ENCODE peak calls at places on chromosomes 4 and X, in ten cellular contexts. Y is CD14-positive monocyte, X is gastrocnemius medialis, T is body of pancreas, L is brain microvascular endothelial cell, W is tibial artery, Z is HFFc6, H is fibroblast of lung, I is GM13976, G is type B pancreatic cell. K is an unnamed sample.

GRCh38 chr4:165288639-165289428 is 38.6 kb upstream of the MSMO1 start:
- DNase-seq in Y (no peak), X (no peak), T (peak; percentile 14), L (peak; percentile 56), W (no peak), Z (peak; percentile 52), H (peak; percentile 85), I (no peak), G (no peak), K (no peak)

GRCh38 chr4:171954650-171955049 is 141.4 kb downstream of the GALNTL6 start:
- DNase-seq in Y (no peak), X (no peak), T (no peak), L (no peak), W (no peak), Z (no peak), H (no peak), I (no peak), G (no peak), K (no peak)

GRCh38 chrX:8455600-8455999 is 9.0 kb upstream of the VCX3B start:
- DNase-seq in Y (no peak), X (no peak), T (no peak), L (no peak), W (no peak), Z (no peak), H (no peak), I (no peak), G (no peak), K (no peak)

GRCh38 chr4:56134272-56134671 is 185.5 kb downstream of the CEP135 start:
- DNase-seq in Y (no peak), X (no peak), T (peak; percentile 44), L (peak; percentile 93), W (no peak), Z (no peak), H (peak; percentile 79), I (no peak), G (no peak), K (no peak)

GRCh38 chr4:134139188-134139587 is 62.4 kb downstream of the PABPC4L start:
- DNase-seq in Y (no peak), X (no peak), T (no peak), L (no peak), W (no peak), Z (no peak), H (no peak), I (no peak), G (no peak), K (no peak)

GRCh38 chrX:30786374-30786773 is 102.7 kb downstream of the TAB3 start:
- DNase-seq in Y (no peak), X (no peak), T (no peak), L (no peak), W (no peak), Z (no peak), H (no peak), I (no peak), G (no peak), K (no peak)

GRCh38 chr4:91064157-91064853 is 937.1 kb downstream of the CCSER1 start:
- DNase-seq in Y (no peak), X (no peak), T (peak; percentile 29), L (no peak), W (no peak), Z (no peak), H (peak; percentile 69), I (no peak), G (peak; percentile 68), K (no peak)

GRCh38 chr4:53734584-53735363 is 143.5 kb upstream of the LNX1 start:
- DNase-seq in Y (no peak), X (no peak), T (no peak), L (peak; percentile 28), W (no peak), Z (peak; percentile 69), H (peak; percentile 59), I (no peak), G (no peak), K (no peak)

GRCh38 chr4:5365071-5366008 is 314.1 kb downstream of the STK32B start:
- DNase-seq in Y (no peak), X (no peak), T (peak; percentile 63), L (peak; percentile 98), W (no peak), Z (peak; percentile 58), H (no peak), I (no peak), G (no peak), K (no peak)

GRCh38 chr4:60579335-60579734 is 620.8 kb upstream of the ADGRL3 start:
- DNase-seq in Y (no peak), X (no peak), T (no peak), L (peak; percentile 23), W (no peak), Z (no peak), H (no peak), I (no peak), G (no peak), K (no peak)

GRCh38 chrX:135476378-135476777 is 44.1 kb upstream of the INTS6L start:
- DNase-seq in Y (no peak), X (no peak), T (no peak), L (no peak), W (no peak), Z (no peak), H (no peak), I (no peak), G (no peak), K (no peak)

GRCh38 chr4:144463236-144463635 is 182.7 kb upstream of the HHIP start:
- DNase-seq in Y (no peak), X (no peak), T (no peak), L (no peak), W (no peak), Z (no peak), H (no peak), I (no peak), G (no peak), K (no peak)

GRCh38 chrX:40008841-40009461 is 88.8 kb downstream of the BCOR start:
- DNase-seq in Y (peak; percentile 62), X (no peak), T (peak; percentile 31), L (no peak), W (no peak), Z (no peak), H (peak; percentile 25), I (peak; percentile 41), G (no peak), K (no peak)

GRCh38 chr4:156695163-156695562 is 276.4 kb downstream of the PDGFC start:
- DNase-seq in Y (no peak), X (no peak), T (no peak), L (no peak), W (no peak), Z (no peak), H (no peak), I (no peak), G (no peak), K (no peak)

GRCh38 chr4:92270908-92271307 is 32.9 kb upstream of the GRID2 start:
- DNase-seq in Y (no peak), X (no peak), T (no peak), L (no peak), W (no peak), Z (no peak), H (no peak), I (no peak), G (no peak), K (no peak)
- TF ChIP-seq CTCF in Y (no peak), X (no peak), T (no peak), L (peak; percentile 19), W (no peak), Z (no peak), H (no peak), I (no peak), G (no peak), K (no peak)

GRCh38 chr4:10582059-10582686 is 102.4 kb downstream of the CLNK start:
- DNase-seq in Y (no peak), X (no peak), T (peak; percentile 50), L (peak; percentile 65), W (no peak), Z (peak; percentile 55), H (peak; percentile 77), I (peak; percentile 27), G (no peak), K (no peak)
- TF ChIP-seq CTCF in Y (peak; percentile 86), X (no peak), T (peak; percentile 76), L (peak; percentile 92), W (peak; percentile 76), Z (peak; percentile 95), H (peak; percentile 96), I (peak; percentile 75), G (peak; percentile 97), K (peak; percentile 98)

DNA sequence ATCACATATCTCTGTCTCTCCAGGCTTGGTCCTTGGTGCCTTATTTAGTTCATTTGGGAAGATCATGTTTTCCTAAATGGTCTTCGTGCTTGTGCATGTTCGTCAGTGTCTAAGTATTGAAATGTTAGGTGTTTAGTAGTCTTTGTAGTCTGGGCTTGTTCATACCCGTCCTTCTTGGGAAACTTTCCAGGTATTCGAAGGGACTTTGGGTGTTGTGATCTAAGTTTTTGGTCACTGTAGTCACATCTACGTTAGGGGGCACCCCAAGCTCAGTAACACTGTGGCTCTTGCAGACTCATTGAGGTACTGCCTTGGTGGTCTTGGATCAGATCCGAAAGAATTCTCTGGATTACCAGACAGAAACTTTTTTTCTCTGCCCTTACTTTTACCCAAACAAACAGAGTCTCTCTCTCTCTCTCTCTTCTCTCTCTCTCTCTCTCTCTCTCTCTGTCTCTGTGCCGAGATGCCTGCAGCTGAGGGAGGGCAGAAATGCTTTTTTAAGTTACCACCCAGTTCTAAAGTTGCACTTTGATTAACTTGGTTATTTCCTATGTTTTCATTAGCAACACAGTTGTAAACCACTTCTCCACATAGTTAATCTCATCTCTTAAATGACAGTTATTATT is 67.6 kb upstream of the SLC7A3 start:
- DNase-seq in Y (no peak), X (no peak), T (peak; percentile 7), L (peak; percentile 16), W (no peak), Z (peak; percentile 38), H (peak; percentile 66), I (no peak), G (no peak), K (no peak)
- TF ChIP-seq CTCF in Y (peak; percentile 23), X (no peak), T (peak; percentile 14), L (peak; percentile 61), W (no peak), Z (peak; percentile 49), H (peak; percentile 42), I (peak; percentile 22), G (peak; percentile 64), K (peak; percentile 68)

GRCh38 chrX:129845616-129846190 is 2.0 kb upstream of the ZDHHC9 start:
- DNase-seq in Y (no peak), X (no peak), T (no peak), L (no peak), W (no peak), Z (no peak), H (no peak), I (no peak), G (no peak), K (no peak)

GRCh38 chrX:129842510-129843208 is 1.0 kb downstream of the ZDHHC9 start:
- DNase-seq in Y (no peak), X (no peak), T (peak; percentile 50), L (no peak), W (peak; percentile 68), Z (peak; percentile 15), H (peak; percentile 35), I (no peak), G (no peak), K (no peak)

GRCh38 chrX:129846686-129847085 is 3.0 kb upstream of the ZDHHC9 start:
- DNase-seq in Y (no peak), X (no peak), T (no peak), L (no peak), W (no peak), Z (no peak), H (no peak), I (no peak), G (no peak), K (no peak)

GRCh38 chrX:129843209-129843458 is 552 bp downstream of the ZDHHC9 start:
- DNase-seq in Y (no peak), X (no peak), T (no peak), L (no peak), W (no peak), Z (no peak), H (no peak), I (no peak), G (no peak), K (no peak)

GRCh38 chrX:129843459-129844306 is at the start of gene ZDHHC9:
- DNase-seq in Y (peak; percentile 74), X (peak; percentile 77), T (peak; percentile 88), L (peak; percentile 83), W (peak; percentile 93), Z (peak; percentile 83), H (peak; percentile 88), I (peak; percentile 91), G (peak; percentile 87), K (peak; percentile 95)
- TF ChIP-seq CTCF in Y (no peak), X (no peak), T (no peak), L (no peak), W (no peak), Z (peak; percentile 56), H (no peak), I (no peak), G (no peak), K (no peak)

K was measured in chondrocyte.